ENCODE peak calls at places on chromosomes 4 and X, in nine cellular contexts. M is fibroblast of villous mesenchyme, E is fibroblast of lung, O is KBM-7, U is hypothalamus, Y is D341Med, D is esophagus squamous epithelium, H is nephron progenitor cell, S is AG04450. P is an unnamed sample.

GRCh38 chr4:95531141-95531540 is 17.6 kb downstream of the UNC5C start:
- DNase-seq in Y (no peak), H (no peak), M (no peak), D (no peak), U (no peak), O (no peak), E (no peak), S (no peak), P (no peak)

GRCh38 chr4:13196721-13197120 is 287.4 kb downstream of the RAB28 start:
- DNase-seq in E (no peak), S (no peak), M (no peak), Y (no peak), O (no peak), H (no peak), U (no peak), D (no peak), P (no peak)

GRCh38 chr4:19913670-19914069 is 338.0 kb upstream of the SLIT2 start:
- DNase-seq in D (no peak), O (no peak), E (peak), U (no peak), S (no peak), Y (no peak), M (no peak), H (no peak), P (no peak)

GRCh38 chr4:98659741-98660507 is 1.5 kb upstream of the TSPAN5 start:
- DNase-seq in O (no peak), E (peak), H (no peak), M (peak), S (no peak), U (no peak), Y (no peak), D (no peak), P (no peak)

GRCh38 chr4:169618286-169618685 is 2.1 kb upstream of the CLCN3 start:
- DNase-seq in S (no peak), O (no peak), D (no peak), M (peak), Y (no peak), U (no peak), E (peak), H (no peak), P (no peak)

GRCh38 chrX:2614911-2615310 is 76.2 kb upstream of the CD99 start:
- DNase-seq in S (peak), Y (no peak), D (no peak), M (peak), O (peak), U (no peak), H (no peak), E (peak), P (peak)

GRCh38 chr4:94407846-94408245 is 43.9 kb upstream of the PDLIM5 start:
- DNase-seq in H (no peak), O (no peak), U (no peak), D (no peak), Y (no peak), S (no peak), M (peak), E (peak), P (no peak)

GRCh38 chr4:146095091-146095690 is 80.3 kb upstream of the LSM6 start:
- DNase-seq in M (peak), E (peak), H (peak), O (peak), Y (peak), S (peak), D (no peak), U (no peak), P (no peak)

GRCh38 chr4:7518871-7519637 is 84.3 kb upstream of the PSAPL1 start:
- DNase-seq in U (no peak), Y (no peak), D (no peak), H (no peak), E (no peak), S (no peak), O (no peak), M (no peak), P (no peak)

GRCh38 chr4:109233585-109233984 is 68.9 kb downstream of the COL25A1 start:
- DNase-seq in U (no peak), E (no peak), O (no peak), H (no peak), S (no peak), M (no peak), Y (no peak), D (no peak), P (no peak)

GRCh38 chr4:179325181-179325580 is 1882.9 kb upstream of the AGA start:
- DNase-seq in M (no peak), D (no peak), O (no peak), H (no peak), Y (no peak), S (no peak), U (no peak), E (peak), P (no peak)

GRCh38 chr4:36208884-36209473 is 35.3 kb downstream of the ARAP2 start:
- DNase-seq in S (no peak), Y (no peak), E (no peak), O (no peak), U (no peak), M (no peak), H (no peak), D (no peak), P (no peak)

GRCh38 chr4:19791422-19792113 is 460.1 kb upstream of the SLIT2 start:
- DNase-seq in U (no peak), Y (no peak), D (no peak), E (no peak), M (peak), O (no peak), H (no peak), S (no peak), P (no peak)

GRCh38 chr4:166042510-166043055 is 169.5 kb downstream of the TLL1 start:
- DNase-seq in O (no peak), S (no peak), E (no peak), D (no peak), U (no peak), Y (peak), M (no peak), H (no peak), P (no peak)

GRCh38 chr4:17578482-17578891 is 1.5 kb downstream of the LAP3 start:
- DNase-seq in O (peak), Y (no peak), E (no peak), S (no peak), D (no peak), H (no peak), M (peak), U (no peak), P (no peak)

GRCh38 chr4:2965262-2965661 is 1.9 kb downstream of the GRK4 start:
- DNase-seq in U (no peak), O (no peak), E (no peak), H (no peak), S (no peak), Y (no peak), M (no peak), D (no peak), P (no peak)

GRCh38 chr4:184795214-184795844 is 30.4 kb downstream of the ACSL1 start:
- DNase-seq in D (no peak), Y (no peak), E (no peak), O (no peak), M (no peak), H (no peak), U (no peak), S (no peak), P (no peak)

GRCh38 chr4:150173420-150173819 is 95.2 kb downstream of the DCLK2 start:
- DNase-seq in U (peak), E (peak), D (no peak), O (no peak), S (no peak), H (no peak), Y (no peak), M (peak), P (no peak)

GRCh38 chrX:14013074-14013473 is 16.6 kb downstream of the GEMIN8 start:
- DNase-seq in M (peak), U (no peak), Y (no peak), E (no peak), H (no peak), D (no peak), O (no peak), S (no peak), P (no peak)

GRCh38 chrX:8738588-8739189 is 6.8 kb upstream of the ANOS1 start:
- DNase-seq in H (peak), U (peak), Y (no peak), M (peak), E (no peak), O (peak), D (no peak), S (no peak), P (no peak)

GRCh38 chr4:102008711-102009110 is 218.2 kb downstream of the BANK1 start:
- DNase-seq in M (no peak), E (peak), U (no peak), Y (no peak), H (no peak), D (no peak), O (no peak), S (no peak), P (no peak)

GRCh38 chrX:38985375-38985774 is 184.1 kb downstream of the MID1IP1 start:
- DNase-seq in O (peak), S (no peak), D (no peak), M (peak), H (no peak), E (no peak), Y (peak), U (no peak), P (no peak)

GRCh38 chr4:169311643-169312365 is 41.0 kb upstream of the SH3RF1 start:
- DNase-seq in O (peak), U (no peak), M (peak), S (no peak), E (peak), D (no peak), H (peak), Y (peak), P (no peak)

GRCh38 chr4:174681723-174682300 is 147.2 kb downstream of the GLRA3 start:
- DNase-seq in H (no peak), M (peak), Y (no peak), S (no peak), D (no peak), U (no peak), E (peak), O (no peak), P (no peak)

GRCh38 chr4:153997506-153997905 is 208.6 kb upstream of the SFRP2 start:
- DNase-seq in E (no peak), M (no peak), U (no peak), Y (no peak), D (no peak), H (no peak), S (no peak), O (no peak), P (no peak)

GRCh38 chr4:182174979-182175378 is 68.2 kb upstream of the TENM3 start:
- DNase-seq in E (no peak), M (no peak), S (no peak), U (no peak), O (no peak), D (no peak), Y (no peak), H (no peak), P (no peak)

GRCh38 chr4:25915359-25915716 is 1.3 kb downstream of the SMIM20 start:
- DNase-seq in E (peak), O (no peak), Y (peak), D (no peak), H (no peak), U (no peak), M (peak), S (no peak), P (no peak)

P was measured in BJ.